ENCODE peak calls at places on chromosomes 3 and 15, in six cellular contexts. H is HuH-7.5, O is posterior vena cava, I is D341Med, N is H9, X is natural killer cell. B is an unnamed sample.

GRCh38 chr3:142647856-142648255 is 51.7 kb downstream of the PLS1 start:
- DNase-seq in H (no peak), O (no peak), I (no peak), N (no peak), X (no peak), B (no peak)

GRCh38 chr3:4351164-4351855 is 48.1 kb downstream of the SETMAR start:
- DNase-seq in H (no peak), O (no peak), I (no peak), N (no peak), X (peak), B (peak)

GRCh38 chr3:123730816-123731215 is 146.0 kb upstream of the HACD2 start:
- DNase-seq in H (no peak), O (no peak), I (no peak), N (no peak), X (no peak), B (no peak)

GRCh38 chr15:76916369-76916768 is 11.2 kb upstream of the SCAPER start:
- DNase-seq in H (no peak), O (no peak), I (no peak), N (no peak), X (no peak), B (no peak)

GRCh38 chr3:33037479-33037878 is 59.5 kb downstream of the GLB1 start:
- DNase-seq in H (no peak), O (no peak), I (no peak), N (no peak), X (no peak), B (no peak)

GRCh38 chr3:160447544-160447943 is 2.0 kb downstream of the TRIM59 start:
- DNase-seq in H (no peak), O (no peak), I (no peak), N (no peak), X (no peak), B (no peak)

GRCh38 chr3:160951677-160952487 is 153.3 kb downstream of the B3GALNT1 start:
- DNase-seq in H (no peak), O (no peak), I (no peak), N (no peak), X (no peak), B (no peak)

GRCh38 chr15:67146875-67147381 is 81.5 kb downstream of the SMAD3 start:
- DNase-seq in H (peak), O (peak), I (no peak), N (no peak), X (no peak), B (no peak)

GRCh38 chr15:60568883-60569495 is 90.0 kb upstream of the ICE2 start:
- DNase-seq in H (no peak), O (no peak), I (no peak), N (no peak), X (no peak), B (no peak)

GRCh38 chr3:142858043-142858442 is 30.8 kb downstream of the PCOLCE2 start:
- DNase-seq in H (no peak), O (no peak), I (no peak), N (no peak), X (no peak), B (no peak)

GRCh38 chr3:62493116-62493801 is 119.9 kb upstream of the FEZF2 start:
- DNase-seq in H (no peak), O (no peak), I (peak), N (no peak), X (no peak), B (no peak)

GRCh38 chr3:8996681-8997121 is 33.4 kb upstream of the RAD18 start:
- DNase-seq in H (no peak), O (no peak), I (no peak), N (peak), X (no peak), B (no peak)

GRCh38 chr15:82942691-82943090 is 9.8 kb downstream of the HOMER2 start:
- DNase-seq in H (no peak), O (no peak), I (no peak), N (no peak), X (no peak), B (no peak)

GRCh38 chr3:69080233-69080644 is at the start of gene UBA3:
- DNase-seq in H (peak), O (peak), I (peak), N (peak), X (peak), B (peak)

GRCh38 chr3:124654470-124654845 is 75.8 kb upstream of the UMPS start:
- DNase-seq in H (peak), O (no peak), I (no peak), N (no peak), X (no peak), B (no peak)

GRCh38 chr3:96760956-96761355 is 53.4 kb upstream of the EPHA6 start:
- DNase-seq in H (no peak), O (no peak), I (no peak), N (no peak), X (no peak), B (no peak)